ENCODE peak calls at places on chromosomes 11 and 22, in four cellular contexts. One of them, this sample, is unnamed.
A peak's percentile ranks its signal among the peaks of the same experiment; 100 is the strongest.

GRCh38 chr11:85316967-85317366 is 310.2 kb downstream of the DLG2 start:
- DNase-seq in IMR-90: no peak
- DNase-seq in mesenchymal stem cell: no peak
- DNase-seq in H9: no peak
- DNase-seq in this sample: no peak

GRCh38 chr11:121592708-121593107 is 139.9 kb upstream of the SORL1-AS1 start:
- DNase-seq in IMR-90: peak; percentile 57
- DNase-seq in mesenchymal stem cell: peak; percentile 17
- DNase-seq in H9: no peak
- DNase-seq in this sample: no peak

GRCh38 chr11:117145393-117145761 is 1.3 kb downstream of the PAFAH1B2 start:
- DNase-seq in IMR-90: peak; percentile 32
- DNase-seq in mesenchymal stem cell: peak; percentile 68
- DNase-seq in H9: no peak
- DNase-seq in this sample: peak; percentile 4

GRCh38 chr11:17343907-17344306 is 7.7 kb upstream of the NCR3LG1 start:
- DNase-seq in IMR-90: peak; percentile 87
- DNase-seq in mesenchymal stem cell: peak; percentile 87
- DNase-seq in H9: no peak
- DNase-seq in this sample: no peak

GRCh38 chr11:15818132-15818842 is 538.1 kb downstream of the SOX6 start:
- DNase-seq in IMR-90: no peak
- DNase-seq in mesenchymal stem cell: no peak
- DNase-seq in H9: no peak
- DNase-seq in this sample: no peak

GRCh38 chr11:80320226-80320625 is 879.4 kb upstream of the TENM4 start:
- DNase-seq in IMR-90: no peak
- DNase-seq in mesenchymal stem cell: no peak
- DNase-seq in H9: no peak
- DNase-seq in this sample: no peak

GRCh38 chr11:129236850-129237249 is 44.7 kb upstream of the ARHGAP32 start:
- DNase-seq in IMR-90: no peak
- DNase-seq in mesenchymal stem cell: no peak
- DNase-seq in H9: no peak
- DNase-seq in this sample: no peak

GRCh38 chr11:67286621-67287333 is 2.3 kb upstream of the ANKRD13D start:
- DNase-seq in IMR-90: no peak
- DNase-seq in mesenchymal stem cell: no peak
- DNase-seq in H9: no peak
- DNase-seq in this sample: no peak

GRCh38 chr11:124798991-124799383 is 1.2 kb downstream of the MSANTD2 start:
- DNase-seq in IMR-90: peak; percentile 77
- DNase-seq in mesenchymal stem cell: peak; percentile 73
- DNase-seq in H9: no peak
- DNase-seq in this sample: no peak

GRCh38 chr11:82842019-82842418 is 58.2 kb downstream of the PRCP start:
- DNase-seq in IMR-90: no peak
- DNase-seq in mesenchymal stem cell: no peak
- DNase-seq in H9: no peak
- DNase-seq in this sample: no peak

GRCh38 chr11:116563028-116563712 is 209.6 kb downstream of the BUD13 start:
- DNase-seq in IMR-90: peak; percentile 21
- DNase-seq in mesenchymal stem cell: peak; percentile 7
- DNase-seq in H9: no peak
- DNase-seq in this sample: no peak

GRCh38 chr11:10777806-10778205 is 26.8 kb downstream of the CTR9 start:
- DNase-seq in IMR-90: peak; percentile 35
- DNase-seq in mesenchymal stem cell: peak; percentile 62
- DNase-seq in H9: no peak
- DNase-seq in this sample: no peak

GRCh38 chr11:10305964-10306918 is 1.4 kb downstream of the ADM start:
- DNase-seq in IMR-90: peak; percentile 32
- DNase-seq in mesenchymal stem cell: peak; percentile 38
- DNase-seq in H9: peak; percentile 61
- DNase-seq in this sample: no peak

GRCh38 chr11:702731-703461 is 3.1 kb upstream of the EPS8L2 start:
- DNase-seq in IMR-90: no peak
- DNase-seq in mesenchymal stem cell: no peak
- DNase-seq in H9: no peak
- DNase-seq in this sample: no peak

GRCh38 chr22:24728790-24729637 is 45.5 kb downstream of the PIWIL3 start:
- DNase-seq in IMR-90: peak; percentile 74
- DNase-seq in mesenchymal stem cell: peak; percentile 49
- DNase-seq in H9: no peak
- DNase-seq in this sample: no peak

GRCh38 chr11:34651551-34651950 is 30.7 kb downstream of the EHF start:
- DNase-seq in IMR-90: peak; percentile 28
- DNase-seq in mesenchymal stem cell: peak; percentile 13
- DNase-seq in H9: no peak
- DNase-seq in this sample: no peak

GRCh38 chr22:20972014-20972797 is 5.2 kb downstream of the AIFM3 start:
- DNase-seq in IMR-90: no peak
- DNase-seq in mesenchymal stem cell: peak; percentile 21
- DNase-seq in H9: no peak
- DNase-seq in this sample: no peak

GRCh38 chr11:70498171-70498571 is 99.8 kb downstream of the CTTN start:
- DNase-seq in IMR-90: no peak
- DNase-seq in mesenchymal stem cell: no peak
- DNase-seq in H9: no peak
- DNase-seq in this sample: no peak

GRCh38 chr22:30290679-30291333 is 1.5 kb upstream of the CASTOR1 start:
- DNase-seq in IMR-90: peak; percentile 48
- DNase-seq in mesenchymal stem cell: peak; percentile 69
- DNase-seq in H9: no peak
- DNase-seq in this sample: peak; percentile 20

GRCh38 chr11:47179655-47179991 is 2.9 kb upstream of the ARFGAP2 start:
- DNase-seq in IMR-90: peak; percentile 35
- DNase-seq in mesenchymal stem cell: peak; percentile 66
- DNase-seq in H9: peak; percentile 76
- DNase-seq in this sample: peak; percentile 32

GRCh38 chr11:41461057-41461681 is 1.7 kb upstream of the LRRC4C start:
- DNase-seq in IMR-90: no peak
- DNase-seq in mesenchymal stem cell: peak; percentile 1
- DNase-seq in H9: no peak
- DNase-seq in this sample: no peak

GRCh38 chr11:67276821-67277230 is 10.6 kb downstream of the GRK2 start:
- DNase-seq in IMR-90: peak; percentile 45
- DNase-seq in mesenchymal stem cell: no peak
- DNase-seq in H9: peak; percentile 71
- DNase-seq in this sample: no peak

GRCh38 chr11:88115828-88116410 is 59.3 kb downstream of the RAB38 start:
- DNase-seq in IMR-90: no peak
- DNase-seq in mesenchymal stem cell: no peak
- DNase-seq in H9: peak; percentile 24
- DNase-seq in this sample: peak; percentile 21

GRCh38 chr11:95279921-95280861 is 49.2 kb upstream of the SESN3 start:
- DNase-seq in IMR-90: no peak
- DNase-seq in mesenchymal stem cell: peak; percentile 28
- DNase-seq in H9: peak; percentile 71
- DNase-seq in this sample: no peak

GRCh38 chr11:64323373-64323772 is 5.5 kb downstream of the PRDX5 start:
- DNase-seq in IMR-90: no peak
- DNase-seq in mesenchymal stem cell: no peak
- DNase-seq in H9: no peak
- DNase-seq in this sample: no peak

GRCh38 chr11:73784080-73784634 is 3.5 kb upstream of the MRPL48 start:
- DNase-seq in IMR-90: peak; percentile 38
- DNase-seq in mesenchymal stem cell: peak; percentile 38
- DNase-seq in H9: peak; percentile 40
- DNase-seq in this sample: no peak

GRCh38 chr11:57251491-57252104 is 14.5 kb upstream of the APLNR start:
- DNase-seq in IMR-90: peak; percentile 47
- DNase-seq in mesenchymal stem cell: no peak
- DNase-seq in H9: no peak
- DNase-seq in this sample: no peak

GRCh38 chr11:103097279-103097678 is 5.3 kb upstream of the DCUN1D5 start:
- DNase-seq in IMR-90: no peak
- DNase-seq in mesenchymal stem cell: no peak
- DNase-seq in H9: no peak
- DNase-seq in this sample: no peak
- H3K27me3 ChIP-seq in IMR-90: peaks cover 10% of the 10 kb centered on the region
- H3K27me3 ChIP-seq in mesenchymal stem cell: peaks cover 10% of the 10 kb centered on the region
- H3K27me3 ChIP-seq in H9: no peaks in the 10 kb centered on the region
- H3K27me3 ChIP-seq in this sample: peaks cover 2% of the 10 kb centered on the region

DNA sequence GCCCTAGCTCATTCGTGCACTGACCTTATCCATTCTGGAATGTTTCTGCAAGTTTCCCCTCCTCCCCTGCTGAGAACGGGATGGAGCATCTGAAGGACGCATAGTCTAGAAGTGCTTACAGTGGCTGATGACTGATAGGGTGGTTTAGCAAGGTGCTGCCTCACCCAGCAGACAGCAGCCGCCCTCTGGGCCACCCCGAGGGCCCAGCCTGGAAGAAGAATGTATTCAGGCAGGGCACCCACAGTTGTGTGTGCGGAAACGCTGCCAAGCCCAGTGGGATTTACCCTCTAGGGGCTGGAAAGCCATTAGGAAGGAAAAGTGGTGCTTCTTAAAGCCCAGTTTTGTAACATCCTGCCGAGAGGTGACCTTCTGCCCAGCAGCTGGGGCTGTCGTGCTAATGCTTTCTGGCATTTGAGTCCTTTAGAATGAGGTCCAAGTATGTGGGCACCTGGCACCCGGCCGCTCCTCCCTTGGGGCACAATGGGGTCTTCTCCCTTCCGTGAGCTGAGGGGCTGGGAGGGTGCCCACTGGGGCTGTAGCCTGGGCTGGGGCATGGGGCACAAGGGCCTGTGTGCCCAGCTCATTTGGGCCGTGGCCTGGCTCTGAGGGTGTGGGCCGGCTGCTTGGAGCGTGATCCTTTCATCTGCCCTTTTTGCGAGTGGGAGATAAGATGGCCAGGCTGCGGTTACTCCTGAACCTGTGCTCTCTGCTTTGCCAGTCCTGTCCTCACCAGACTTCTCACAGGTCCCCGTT is 14.4 kb downstream of the FBLN1 start:
- DNase-seq in IMR-90: peak; percentile 62
- DNase-seq in mesenchymal stem cell: peak; percentile 59
- DNase-seq in H9: no peak
- DNase-seq in this sample: no peak
- H4K91ac ChIP-seq in IMR-90: no peak overlapping the region
- H4K91ac ChIP-seq in mesenchymal stem cell: no peak overlapping the region
- H4K91ac ChIP-seq in H9: no peak overlapping the region
- H4K91ac ChIP-seq in this sample: no peak overlapping the region

DNA sequence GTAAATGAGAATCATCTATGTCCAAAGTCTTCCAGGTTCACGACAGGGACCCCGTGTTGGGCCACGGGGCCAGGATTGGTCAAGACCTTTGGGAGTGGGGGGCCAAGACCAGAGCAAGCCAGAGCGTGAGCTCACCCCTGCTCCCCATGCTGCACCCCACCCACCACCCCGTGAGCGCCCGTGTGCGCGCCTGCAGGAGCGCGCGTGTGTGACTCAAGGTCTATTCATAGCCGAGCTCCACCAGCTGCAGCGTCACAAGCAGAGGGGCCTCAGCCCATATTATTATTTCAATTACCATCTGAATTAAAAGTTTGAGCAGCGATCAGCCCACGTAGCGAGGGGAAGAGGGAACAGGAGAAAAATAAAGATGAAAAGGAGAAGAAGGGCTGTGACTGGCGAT is 5.2 kb downstream of the KCNJ4 start:
- DNase-seq in IMR-90: no peak
- DNase-seq in mesenchymal stem cell: no peak
- DNase-seq in H9: no peak
- DNase-seq in this sample: no peak
- H3K27me3 ChIP-seq in IMR-90: peaks cover 76% of the 10 kb centered on the region
- H3K27me3 ChIP-seq in mesenchymal stem cell: peaks cover 90% of the 10 kb centered on the region
- H3K27me3 ChIP-seq in H9: peaks cover 15% of the 10 kb centered on the region
- H3K27me3 ChIP-seq in this sample: peaks cover 20% of the 10 kb centered on the region

GRCh38 chr11:26820739-26821138 is 98.9 kb upstream of the SLC5A12 start:
- DNase-seq in IMR-90: peak; percentile 66
- DNase-seq in mesenchymal stem cell: peak; percentile 34
- DNase-seq in H9: no peak
- DNase-seq in this sample: no peak
- H4K91ac ChIP-seq in IMR-90: no peak overlapping the region
- H4K91ac ChIP-seq in mesenchymal stem cell: no peak overlapping the region
- H4K91ac ChIP-seq in H9: no peak overlapping the region
- H4K91ac ChIP-seq in this sample: no peak overlapping the region

DNA sequence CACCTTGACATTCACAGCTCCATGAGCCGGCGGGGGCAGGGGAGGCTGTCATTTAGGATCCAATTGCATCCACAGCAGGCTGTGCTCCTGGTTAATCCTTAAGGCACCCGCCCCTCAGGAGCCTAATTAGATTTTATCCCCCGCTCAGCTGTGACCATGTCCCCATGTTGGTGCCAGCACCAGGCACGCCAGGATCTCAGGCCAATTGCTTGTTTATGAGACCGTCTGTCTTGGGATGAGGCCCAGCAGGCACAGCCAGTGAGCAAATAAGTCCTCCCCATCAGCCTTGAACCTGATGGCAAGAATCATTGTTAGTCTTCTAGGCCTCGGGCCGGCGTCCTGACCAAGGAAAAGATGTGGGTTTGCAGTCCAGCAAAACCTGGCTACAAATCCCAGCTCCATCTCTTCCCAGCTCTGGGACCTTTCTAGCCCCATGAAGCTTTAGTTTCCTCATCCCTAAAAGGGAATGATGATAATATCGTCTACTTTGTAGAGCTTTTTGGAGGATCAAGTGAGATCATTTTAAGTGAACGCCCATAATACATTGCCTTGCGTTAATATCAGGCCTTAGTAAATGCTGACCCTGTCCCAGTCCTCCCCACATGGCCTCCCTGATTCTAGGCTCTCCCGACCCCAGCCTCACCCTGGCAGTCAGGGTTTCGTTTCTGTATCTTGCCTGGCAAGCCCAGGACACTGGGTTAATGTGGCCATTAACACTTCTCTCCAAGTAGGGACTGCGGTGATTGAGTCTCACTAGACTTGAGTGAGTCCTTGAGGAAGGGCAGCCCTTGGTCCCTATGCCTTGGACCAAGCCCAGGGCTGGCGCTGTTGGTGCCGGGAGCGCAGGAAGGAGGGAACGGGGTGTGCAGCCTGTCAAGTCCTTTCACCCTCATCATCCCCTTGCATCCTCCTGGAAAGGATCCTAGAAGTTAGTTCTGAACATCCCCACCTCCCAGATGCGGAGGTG is 57.1 kb downstream of the TP53I11 start:
- DNase-seq in IMR-90: no peak
- DNase-seq in mesenchymal stem cell: no peak
- DNase-seq in H9: no peak
- DNase-seq in this sample: no peak
- H3K27me3 ChIP-seq in IMR-90: peaks cover 17% of the 10 kb centered on the region
- H3K27me3 ChIP-seq in mesenchymal stem cell: peaks cover 80% of the 10 kb centered on the region
- H3K27me3 ChIP-seq in H9: no peaks in the 10 kb centered on the region
- H3K27me3 ChIP-seq in this sample: no peaks in the 10 kb centered on the region

This sample was measured in neuronal stem cell.